ENCODE peak calls at places on chromosomes 6 and 20, in five cellular contexts. L is SK-N-SH; X is CD4-positive, alpha-beta T cell; Z is stimulated activated CD4-positive, alpha-beta T cell treated with anti-CD3 and anti-CD28 coated beads, Interleukin-4, amount 100 ng/mL, for 24 hours; U is NB4. J is an unnamed sample.

GRCh38 chr6:138795809-138796469 is at the start of gene ECT2L:
- DNase-seq in L (peak; percentile 8), X (no peak), Z (no peak), U (no peak), J (no peak)

GRCh38 chr6:144667517-144667916 is 382.4 kb downstream of the UTRN start:
- DNase-seq in L (no peak), X (no peak), Z (no peak), U (no peak), J (no peak)

GRCh38 chr6:112912351-112913101 is 565.4 kb downstream of the RFPL4B start:
- DNase-seq in L (no peak), X (no peak), Z (no peak), U (no peak), J (no peak)

GRCh38 chr6:92479821-92480220 is 939.5 kb downstream of the EPHA7 start:
- DNase-seq in L (no peak), X (no peak), Z (no peak), U (no peak), J (peak; percentile 23)

GRCh38 chr6:78629154-78629721 is 238.1 kb upstream of the IRAK1BP1 start:
- DNase-seq in L (peak; percentile 9), X (no peak), Z (no peak), U (no peak), J (no peak)

GRCh38 chr6:166588691-166589333 is 2.3 kb upstream of the RAMACL start:
- DNase-seq in L (no peak), X (no peak), Z (no peak), U (peak; percentile 88), J (no peak)

GRCh38 chr20:44598413-44599290 is 16.3 kb downstream of the PKIG start:
- DNase-seq in L (peak; percentile 41), X (no peak), Z (no peak), U (peak; percentile 68), J (no peak)

GRCh38 chr6:5644523-5645183 is 362.1 kb downstream of the NRN1 start:
- DNase-seq in L (no peak), X (no peak), Z (no peak), U (no peak), J (no peak)

GRCh38 chr20:17875106-17875980 is 93.3 kb downstream of the SNX5 start:
- DNase-seq in L (no peak), X (no peak), Z (no peak), U (no peak), J (peak; percentile 40)

GRCh38 chr20:58636983-58637421 is 14.1 kb upstream of the STX16 start:
- DNase-seq in L (no peak), X (no peak), Z (no peak), U (no peak), J (no peak)

GRCh38 chr6:148431840-148432239 is 89.2 kb downstream of the SASH1 start:
- DNase-seq in L (no peak), X (no peak), Z (no peak), U (no peak), J (no peak)

GRCh38 chr6:113495521-113495920 is 361.6 kb upstream of the MARCKS start:
- DNase-seq in L (no peak), X (no peak), Z (no peak), U (no peak), J (no peak)

GRCh38 chr6:111263837-111264236 is 176.5 kb downstream of the SLC16A10 start:
- DNase-seq in L (no peak), X (no peak), Z (peak; percentile 19), U (peak; percentile 75), J (peak; percentile 43)

GRCh38 chr20:61812771-61813485 is 252.8 kb downstream of the TAF4 start:
- DNase-seq in L (no peak), X (no peak), Z (no peak), U (no peak), J (no peak)

GRCh38 chr6:56692586-56693245 is 50.0 kb upstream of the DST start:
- DNase-seq in L (no peak), X (no peak), Z (no peak), U (no peak), J (no peak)

GRCh38 chr20:49706548-49707517 is 6.8 kb downstream of the B4GALT5 start:
- DNase-seq in L (no peak), X (no peak), Z (no peak), U (no peak), J (peak; percentile 15)

GRCh38 chr6:54621285-54621684 is 225.3 kb upstream of the FAM83B start:
- DNase-seq in L (no peak), X (no peak), Z (no peak), U (no peak), J (no peak)

GRCh38 chr6:132020138-132020551 is 69.0 kb upstream of the CCN2 start:
- DNase-seq in L (no peak), X (no peak), Z (no peak), U (no peak), J (no peak)

GRCh38 chr6:146968041-146968760 is 236.0 kb upstream of the STXBP5 start:
- DNase-seq in L (peak; percentile 39), X (no peak), Z (no peak), U (no peak), J (peak; percentile 15)

GRCh38 chr6:7215798-7216231 is 97.2 kb downstream of the SSR1 start:
- DNase-seq in L (no peak), X (no peak), Z (no peak), U (no peak), J (no peak)

GRCh38 chr6:161171207-161171606 is 102.7 kb downstream of the AGPAT4 start:
- DNase-seq in L (no peak), X (no peak), Z (no peak), U (no peak), J (no peak)

GRCh38 chr20:35611482-35611881 is 4.1 kb upstream of the SPAG4 start:
- DNase-seq in L (no peak), X (no peak), Z (no peak), U (no peak), J (no peak)

GRCh38 chr6:139888691-139889122 is 514.3 kb upstream of the CITED2 start:
- DNase-seq in L (no peak), X (no peak), Z (no peak), U (no peak), J (no peak)

GRCh38 chr20:35111141-35111888 is 18.7 kb upstream of the TRPC4AP start:
- DNase-seq in L (no peak), X (no peak), Z (no peak), U (peak; percentile 44), J (no peak)

GRCh38 chr6:107868867-107869611 is 44.9 kb upstream of the SCML4 start:
- DNase-seq in L (no peak), X (no peak), Z (no peak), U (no peak), J (no peak)

GRCh38 chr6:148343383-148343782 is 745 bp downstream of the SASH1 start:
- DNase-seq in L (no peak), X (no peak), Z (no peak), U (no peak), J (no peak)

GRCh38 chr6:2771021-2771558 is 5.9 kb downstream of the WRNIP1 start:
- DNase-seq in L (peak; percentile 42), X (no peak), Z (no peak), U (no peak), J (peak; percentile 57)

GRCh38 chr6:168525114-168525513 is 84.1 kb downstream of the SMOC2 start:
- DNase-seq in L (no peak), X (no peak), Z (no peak), U (no peak), J (no peak)

GRCh38 chr6:44381739-44382138 is 5.8 kb upstream of the CDC5L start:
- DNase-seq in L (no peak), X (no peak), Z (no peak), U (peak; percentile 84), J (no peak)

GRCh38 chr20:53238121-53238660 is 266.0 kb downstream of the TSHZ2 start:
- DNase-seq in L (no peak), X (no peak), Z (no peak), U (no peak), J (no peak)

GRCh38 chr6:134196568-134197301 is 121.2 kb downstream of the SGK1 start:
- DNase-seq in L (no peak), X (no peak), Z (no peak), U (no peak), J (no peak)

GRCh38 chr6:157381631-157382621 is 936 bp downstream of the ZDHHC14 start:
- DNase-seq in L (peak; percentile 81), X (peak; percentile 19), Z (peak; percentile 60), U (peak; percentile 77), J (peak; percentile 57)

GRCh38 chr6:81997091-81997926 is 244.8 kb upstream of the TENT5A start:
- DNase-seq in L (no peak), X (no peak), Z (no peak), U (peak; percentile 34), J (no peak)

GRCh38 chr6:97189767-97190166 is 93.2 kb downstream of the MMS22L start:
- DNase-seq in L (no peak), X (no peak), Z (no peak), U (no peak), J (no peak)

GRCh38 chr6:152130441-152130840 is 323.0 kb downstream of the ESR1 start:
- DNase-seq in L (no peak), X (no peak), Z (no peak), U (no peak), J (no peak)

GRCh38 chr6:85113934-85114582 is 335.8 kb upstream of the NT5E start:
- DNase-seq in L (no peak), X (no peak), Z (no peak), U (no peak), J (no peak)

J was measured in BE2C.